ENCODE peak calls at places on chromosomes 5 and 9, in seven cellular contexts. D is lower lobe of right lung, X is osteocyte, L is GM13977, Q is uterus, H is endothelial cell, V is adrenal gland. N is an unnamed sample.
A peak's percentile ranks its signal among the peaks of the same experiment; 100 is the strongest.

GRCh38 chr9:16417749-16418148 is 452.7 kb downstream of the BNC2 start:
- DNase-seq in X (no peak), Q (no peak), V (no peak), L (no peak), D (no peak), H (no peak), N (no peak)

GRCh38 chr5:72066658-72067057 is 40.6 kb upstream of the MAP1B start:
- DNase-seq in X (no peak), Q (no peak), L (no peak), H (no peak), D (no peak), V (no peak), N (no peak)

GRCh38 chr9:114856210-114856941 is 50.5 kb upstream of the TNFSF15 start:
- DNase-seq in X (no peak), D (no peak), V (no peak), Q (no peak), L (no peak), H (no peak), N (no peak)

GRCh38 chr5:7529880-7530279 is 133.9 kb downstream of the ADCY2 start:
- DNase-seq in Q (no peak), V (no peak), L (no peak), X (no peak), D (no peak), H (no peak), N (no peak)

GRCh38 chr9:2802494-2802921 is 41.4 kb downstream of the PUM3 start:
- DNase-seq in L (no peak), Q (no peak), H (no peak), X (no peak), D (no peak), V (no peak), N (no peak)

GRCh38 chr9:80605129-80605528 is 1033.4 kb downstream of the TLE4 start:
- DNase-seq in D (no peak), Q (no peak), V (no peak), L (no peak), H (no peak), X (no peak), N (no peak)

GRCh38 chr5:9903806-9904205 is 273.7 kb upstream of the TAS2R1 start:
- DNase-seq in H (no peak), X (peak; percentile 82), Q (no peak), D (no peak), L (no peak), V (no peak), N (no peak)

GRCh38 chr9:133691191-133691590 is 47.0 kb downstream of the SARDH start:
- DNase-seq in L (no peak), V (no peak), H (no peak), Q (no peak), X (no peak), D (no peak), N (no peak)

GRCh38 chr5:157571357-157571827 is 4.2 kb downstream of the ADAM19 start:
- DNase-seq in L (peak; percentile 66), X (no peak), D (no peak), V (no peak), Q (no peak), H (no peak), N (no peak)

GRCh38 chr9:33852216-33852826 is 35.4 kb downstream of the UBE2R2 start:
- DNase-seq in D (peak; percentile 66), X (peak; percentile 60), L (peak; percentile 27), H (peak; percentile 37), Q (peak; percentile 49), V (peak; percentile 79), N (peak; percentile 44)

GRCh38 chr9:33165263-33166151 is 1.6 kb downstream of the B4GALT1 start:
- DNase-seq in Q (peak; percentile 57), X (no peak), L (peak; percentile 66), V (peak; percentile 72), D (no peak), H (no peak), N (no peak)

GRCh38 chr5:36744678-36745659 is 131.6 kb upstream of the NIPBL start:
- DNase-seq in L (peak; percentile 76), Q (peak; percentile 61), D (peak; percentile 88), X (peak; percentile 89), H (peak; percentile 77), V (peak; percentile 61), N (no peak)

GRCh38 chr5:43386960-43387362 is 25.2 kb downstream of the CCL28 start:
- DNase-seq in L (peak; percentile 33), V (no peak), H (no peak), X (no peak), D (no peak), Q (no peak), N (no peak)

GRCh38 chr9:107638922-107639321 is 149.4 kb upstream of the KLF4 start:
- DNase-seq in H (no peak), L (no peak), D (peak; percentile 60), V (peak; percentile 90), X (no peak), Q (peak; percentile 63), N (no peak)

GRCh38 chr9:129058965-129059795 is 21.7 kb upstream of the DOLPP1 start:
- DNase-seq in V (peak; percentile 40), X (no peak), Q (no peak), D (no peak), H (no peak), L (no peak), N (no peak)

GRCh38 chr5:7849531-7850240 is 1.2 kb downstream of the CFAP90 start:
- DNase-seq in H (peak; percentile 30), X (no peak), V (peak; percentile 17), Q (no peak), L (no peak), D (no peak), N (no peak)

GRCh38 chr9:107707915-107708441 is 218.4 kb upstream of the KLF4 start:
- DNase-seq in V (peak; percentile 67), H (no peak), X (no peak), D (no peak), L (no peak), Q (no peak), N (no peak)

GRCh38 chr9:12819436-12820185 is 44.8 kb downstream of the LURAP1L start:
- DNase-seq in L (peak; percentile 22), V (peak; percentile 24), X (no peak), D (no peak), Q (no peak), H (peak; percentile 37), N (no peak)

GRCh38 chr5:78515665-78516064 is 132.9 kb downstream of the LHFPL2 start:
- DNase-seq in X (no peak), L (no peak), V (no peak), Q (no peak), D (no peak), H (no peak), N (no peak)

GRCh38 chr5:15992918-15993317 is 186.7 kb downstream of the MARCHF11 start:
- DNase-seq in H (no peak), L (no peak), D (no peak), X (no peak), Q (no peak), V (no peak), N (no peak)

GRCh38 chr5:171999877-172000276 is 6.6 kb downstream of the FBXW11 start:
- DNase-seq in L (no peak), H (no peak), V (no peak), X (no peak), Q (no peak), D (no peak), N (no peak)

GRCh38 chr5:32030686-32031478 is 143.2 kb downstream of the GOLPH3 start:
- DNase-seq in X (no peak), Q (no peak), H (no peak), V (no peak), L (no peak), D (no peak), N (no peak)

DNA sequence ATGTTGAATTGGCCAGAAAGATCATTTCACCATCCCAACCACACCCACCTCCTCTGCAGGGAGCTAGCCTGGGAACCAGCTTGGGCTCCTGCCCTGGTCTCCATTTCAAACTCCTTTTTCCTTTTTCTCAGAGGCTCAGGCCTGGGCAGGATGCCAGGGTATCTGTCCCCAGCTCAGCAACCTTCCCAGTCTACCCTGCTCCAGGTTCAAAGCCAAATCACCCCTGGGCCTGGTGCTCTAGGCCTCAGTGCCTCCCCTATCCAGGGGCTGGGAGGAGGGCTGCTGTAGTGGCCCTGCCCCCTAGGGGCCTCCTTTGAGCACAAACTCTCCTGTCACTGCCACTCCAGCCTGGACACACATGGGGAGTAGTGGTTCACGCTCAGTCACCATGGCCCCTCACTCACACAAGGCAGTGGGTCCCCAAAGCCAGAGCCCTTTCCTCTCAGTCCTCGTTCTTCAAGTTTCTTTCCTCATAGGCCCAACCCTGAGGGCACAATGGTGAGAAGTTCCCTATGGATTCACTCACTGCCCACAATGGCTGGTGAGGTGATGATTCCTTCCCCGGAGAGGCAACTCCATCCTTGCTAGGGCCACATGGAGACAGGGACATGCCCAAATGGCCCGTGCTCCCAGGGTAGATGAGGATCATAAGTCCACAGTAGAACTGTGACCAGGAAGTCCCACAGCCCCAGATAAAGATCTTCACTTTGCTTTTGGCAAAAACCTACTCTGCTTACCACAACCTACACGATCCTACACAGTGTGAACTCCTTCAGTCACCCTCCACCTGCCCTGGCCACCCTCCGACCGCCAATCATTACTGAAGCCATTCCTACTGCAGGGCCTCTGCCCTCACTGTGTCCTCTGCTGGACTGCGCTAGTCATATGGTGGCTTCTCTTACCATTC is 1.6 kb upstream of the ST6GALNAC4 start:
- DNase-seq in H (no peak), Q (no peak), X (no peak), V (no peak), L (no peak), D (peak; percentile 58), N (no peak)
- TF ChIP-seq CTCF in H (no peak), Q (no peak), X (no peak), V (no peak), L (peak; percentile 47), D (no peak), N (no peak)

GRCh38 chr5:19538607-19539006 is 449.4 kb downstream of the CDH18 start:
- DNase-seq in X (no peak), D (no peak), L (no peak), V (no peak), Q (no peak), H (no peak), N (no peak)
- TF ChIP-seq CTCF in X (no peak), D (no peak), L (no peak), V (no peak), Q (no peak), H (no peak), N (no peak)

DNA sequence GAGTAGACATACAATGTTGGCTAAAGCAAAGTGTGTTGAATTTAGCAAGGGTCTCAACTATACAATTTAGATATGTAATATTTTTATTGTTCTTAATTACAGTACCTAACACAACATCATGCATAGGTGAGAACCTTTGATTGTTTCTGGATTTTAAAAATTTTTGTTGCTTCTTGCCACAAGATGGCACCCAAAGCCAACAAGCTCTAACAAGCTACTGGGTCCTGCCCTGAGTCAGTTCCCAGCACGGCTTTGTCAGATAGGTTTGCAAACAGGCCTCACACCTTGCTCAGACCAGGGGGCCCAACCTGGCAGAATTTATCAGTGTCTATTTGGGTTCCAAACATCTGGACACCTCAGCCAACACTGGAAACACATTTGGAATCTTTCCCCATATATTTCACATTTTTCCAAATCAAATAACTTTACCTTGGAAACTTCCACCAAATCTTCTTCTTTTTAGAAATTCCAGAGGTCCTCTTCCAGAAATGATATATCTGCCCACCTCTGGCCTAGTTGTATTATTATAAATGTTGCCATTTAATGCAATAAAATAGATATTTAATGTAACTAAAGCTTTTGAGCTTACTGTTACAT is 49.5 kb upstream of the EGFLAM start:
- DNase-seq in H (peak; percentile 35), Q (no peak), X (no peak), V (peak; percentile 40), D (no peak), L (peak; percentile 28), N (no peak)
- TF ChIP-seq CTCF in H (peak; percentile 33), Q (no peak), X (peak; percentile 64), V (no peak), D (peak; percentile 31), L (peak; percentile 36), N (no peak)

DNA sequence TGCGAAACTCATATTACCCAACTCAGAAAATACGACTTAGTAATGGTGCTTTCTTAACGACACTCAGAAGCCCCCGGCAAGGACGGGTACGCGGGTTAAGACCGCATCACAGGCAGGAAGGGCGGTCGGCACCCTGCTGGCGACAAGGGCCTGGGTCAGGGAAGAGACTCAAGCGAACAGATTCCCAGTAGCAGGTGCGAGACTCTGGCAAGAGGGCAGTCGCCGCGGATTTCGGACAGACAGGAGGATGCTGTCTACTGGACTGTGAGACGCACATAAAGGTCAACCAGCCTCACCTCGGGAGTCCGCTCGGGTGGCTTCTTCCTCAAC is 398 bp downstream of the RAPGEF6 start:
- DNase-seq in Q (no peak), V (peak; percentile 65), X (peak; percentile 86), H (peak; percentile 57), L (no peak), D (no peak), N (no peak)
- TF ChIP-seq CTCF in Q (no peak), V (peak; percentile 31), X (no peak), H (no peak), L (no peak), D (no peak), N (no peak)